ENCODE peak calls at places on chromosomes 5 and 9, in four cellular contexts. One of them, this sample, is unnamed.
A peak's percentile ranks its signal among the peaks of the same experiment; 100 is the strongest.

GRCh38 chr5:172443441-172444109 is 10.8 kb downstream of the SH3PXD2B start:
- DNase-seq in neural progenitor cell: no peak
- DNase-seq in NAMALWA: no peak
- DNase-seq in Karpas-422: no peak
- DNase-seq in this sample: no peak

GRCh38 chr9:8863886-8864881 is 1064.6 kb upstream of the DMAC1 start:
- DNase-seq in NAMALWA: no peak
- DNase-seq in neural progenitor cell: peak; percentile 45
- DNase-seq in Karpas-422: no peak
- DNase-seq in this sample: no peak

GRCh38 chr9:36461341-36461740 is 61.3 kb upstream of the RNF38 start:
- DNase-seq in Karpas-422: no peak
- DNase-seq in neural progenitor cell: no peak
- DNase-seq in NAMALWA: no peak
- DNase-seq in this sample: no peak

GRCh38 chr5:151255621-151256286 is 2.8 kb downstream of the GM2A start:
- DNase-seq in neural progenitor cell: no peak
- DNase-seq in NAMALWA: peak; percentile 80
- DNase-seq in Karpas-422: peak; percentile 91
- DNase-seq in this sample: no peak

GRCh38 chr9:129341991-129342348 is 163.9 kb upstream of the IER5L start:
- DNase-seq in Karpas-422: no peak
- DNase-seq in neural progenitor cell: no peak
- DNase-seq in NAMALWA: no peak
- DNase-seq in this sample: no peak

GRCh38 chr5:55021465-55021864 is 2.6 kb upstream of the GZMK start:
- DNase-seq in NAMALWA: no peak
- DNase-seq in neural progenitor cell: no peak
- DNase-seq in Karpas-422: no peak
- DNase-seq in this sample: no peak

GRCh38 chr5:81080809-81081460 is 120.8 kb downstream of the RASGRF2 start:
- DNase-seq in NAMALWA: no peak
- DNase-seq in neural progenitor cell: no peak
- DNase-seq in Karpas-422: no peak
- DNase-seq in this sample: no peak

GRCh38 chr9:76667521-76667957 is 96.7 kb upstream of the PCA3 start:
- DNase-seq in Karpas-422: no peak
- DNase-seq in neural progenitor cell: no peak
- DNase-seq in NAMALWA: no peak
- DNase-seq in this sample: no peak

GRCh38 chr5:37111426-37112382 is 137.5 kb downstream of the CPLANE1 start:
- DNase-seq in neural progenitor cell: no peak
- DNase-seq in NAMALWA: peak; percentile 45
- DNase-seq in Karpas-422: no peak
- DNase-seq in this sample: no peak

GRCh38 chr5:36875051-36875788 is 1.3 kb upstream of the NIPBL start:
- DNase-seq in neural progenitor cell: peak; percentile 72
- DNase-seq in Karpas-422: peak; percentile 73
- DNase-seq in NAMALWA: peak; percentile 69
- DNase-seq in this sample: peak; percentile 35

GRCh38 chr5:92956886-92957285 is 624.1 kb downstream of the NR2F1-AS1 start:
- DNase-seq in neural progenitor cell: no peak
- DNase-seq in Karpas-422: no peak
- DNase-seq in NAMALWA: no peak
- DNase-seq in this sample: no peak

GRCh38 chr5:147072591-147072990 is 162.2 kb upstream of the STK32A start:
- DNase-seq in NAMALWA: no peak
- DNase-seq in neural progenitor cell: no peak
- DNase-seq in Karpas-422: no peak
- DNase-seq in this sample: no peak

GRCh38 chr5:79886456-79886855 is 104.6 kb downstream of the MTX3 start:
- DNase-seq in NAMALWA: peak; percentile 64
- DNase-seq in Karpas-422: no peak
- DNase-seq in neural progenitor cell: no peak
- DNase-seq in this sample: no peak

GRCh38 chr9:124873664-124874063 is 11.7 kb downstream of the ARPC5L start:
- DNase-seq in NAMALWA: no peak
- DNase-seq in Karpas-422: no peak
- DNase-seq in neural progenitor cell: no peak
- DNase-seq in this sample: no peak

GRCh38 chr9:22913026-22913425 is 466.4 kb downstream of the DMRTA1 start:
- DNase-seq in Karpas-422: no peak
- DNase-seq in neural progenitor cell: no peak
- DNase-seq in NAMALWA: no peak
- DNase-seq in this sample: no peak

GRCh38 chr9:92723299-92723625 is 41.4 kb downstream of the BICD2 start:
- DNase-seq in neural progenitor cell: no peak
- DNase-seq in Karpas-422: no peak
- DNase-seq in NAMALWA: no peak
- DNase-seq in this sample: no peak

GRCh38 chr9:2158111-2158610 is 143.0 kb downstream of the SMARCA2 start:
- DNase-seq in NAMALWA: peak; percentile 94
- DNase-seq in Karpas-422: peak; percentile 95
- DNase-seq in neural progenitor cell: peak; percentile 39
- DNase-seq in this sample: no peak

GRCh38 chr9:121538221-121538620 is 38.6 kb upstream of the GGTA1 start:
- DNase-seq in neural progenitor cell: peak; percentile 31
- DNase-seq in Karpas-422: peak; percentile 57
- DNase-seq in NAMALWA: no peak
- DNase-seq in this sample: no peak

GRCh38 chr5:54829686-54830085 is 155.7 kb downstream of the ESM1 start:
- DNase-seq in Karpas-422: no peak
- DNase-seq in neural progenitor cell: no peak
- DNase-seq in NAMALWA: no peak
- DNase-seq in this sample: no peak

GRCh38 chr5:34658023-34658422 is 1.9 kb downstream of the RAI14 start:
- DNase-seq in neural progenitor cell: no peak
- DNase-seq in NAMALWA: no peak
- DNase-seq in Karpas-422: no peak
- DNase-seq in this sample: no peak

GRCh38 chr9:35903049-35903448 is 3.0 kb upstream of the HRCT1 start:
- DNase-seq in neural progenitor cell: peak; percentile 67
- DNase-seq in Karpas-422: peak; percentile 69
- DNase-seq in NAMALWA: peak; percentile 76
- DNase-seq in this sample: no peak

GRCh38 chr9:132584616-132585560 is 2.5 kb downstream of the BARHL1 start:
- DNase-seq in NAMALWA: no peak
- DNase-seq in neural progenitor cell: peak; percentile 54
- DNase-seq in Karpas-422: no peak
- DNase-seq in this sample: no peak

GRCh38 chr9:75117572-75117971 is 29.3 kb downstream of the OSTF1 start:
- DNase-seq in NAMALWA: no peak
- DNase-seq in Karpas-422: no peak
- DNase-seq in neural progenitor cell: no peak
- DNase-seq in this sample: no peak

GRCh38 chr9:78023003-78023741 is 8.4 kb downstream of the GNAQ start:
- DNase-seq in Karpas-422: peak; percentile 77
- DNase-seq in neural progenitor cell: no peak
- DNase-seq in NAMALWA: peak; percentile 24
- DNase-seq in this sample: no peak

GRCh38 chr5:88836195-88836838 is 46.7 kb downstream of the MEF2C start:
- DNase-seq in neural progenitor cell: no peak
- DNase-seq in NAMALWA: no peak
- DNase-seq in Karpas-422: no peak
- DNase-seq in this sample: peak; percentile 26

GRCh38 chr5:111699976-111700375 is 57.0 kb downstream of the NREP start:
- DNase-seq in neural progenitor cell: no peak
- DNase-seq in NAMALWA: no peak
- DNase-seq in Karpas-422: no peak
- DNase-seq in this sample: no peak

GRCh38 chr5:178590141-178590923 is at the start of gene COL23A1:
- DNase-seq in Karpas-422: no peak
- DNase-seq in NAMALWA: no peak
- DNase-seq in neural progenitor cell: peak; percentile 90
- DNase-seq in this sample: peak; percentile 41

This sample was measured in CMK.